ENCODE peak calls at places on chromosomes 2 and 18, in four cellular contexts. G is GM23338, W is K562, P is A549. L is an unnamed sample.

GRCh38 chr2:225041871-225042799 is at the start of gene DOCK10:
- DNase-seq in G (peak), W (no peak), P (peak), L (no peak)

GRCh38 chr2:241878007-241878970 is 8.8 kb downstream of the RTP5 start:
- DNase-seq in G (peak), W (peak), P (peak), L (peak)

GRCh38 chr2:149744845-149745244 is 157.3 kb upstream of the MMADHC start:
- DNase-seq in G (no peak), W (no peak), P (no peak), L (no peak)

GRCh38 chr2:171287606-171288005 is 126.9 kb upstream of the TLK1 start:
- DNase-seq in G (no peak), W (no peak), P (no peak), L (no peak)

GRCh38 chr2:101152195-101153076 is 1.3 kb upstream of the TBC1D8 start:
- DNase-seq in G (peak), W (no peak), P (peak), L (peak)

GRCh38 chr2:35114765-35115164 is 1240.8 kb upstream of the CRIM1 start:
- DNase-seq in G (peak), W (no peak), P (no peak), L (peak)

GRCh38 chr2:230054079-230054478 is 14.6 kb downstream of the SLC16A14 start:
- DNase-seq in G (no peak), W (no peak), P (no peak), L (no peak)

GRCh38 chr2:40228296-40228695 is 223.6 kb downstream of the SLC8A1 start:
- DNase-seq in G (no peak), W (no peak), P (no peak), L (no peak)

GRCh38 chr2:109244750-109245382 is 115.9 kb downstream of the SH3RF3 start:
- DNase-seq in G (no peak), W (no peak), P (no peak), L (no peak)

GRCh38 chr2:69168950-69169695 is 156.1 kb downstream of the ANTXR1 start:
- DNase-seq in G (no peak), W (no peak), P (no peak), L (no peak)

GRCh38 chr18:13292736-13293135 is 74.2 kb downstream of the LDLRAD4 start:
- DNase-seq in G (peak), W (no peak), P (no peak), L (no peak)

GRCh38 chr18:76913583-76913982 is 91.2 kb downstream of the ZNF236 start:
- DNase-seq in G (no peak), W (no peak), P (no peak), L (no peak)

GRCh38 chr2:85444629-85445028 is 26.1 kb downstream of the SH2D6 start:
- DNase-seq in G (no peak), W (no peak), P (no peak), L (no peak)

GRCh38 chr18:12777543-12777942 is 74.7 kb downstream of the PSMG2 start:
- DNase-seq in G (no peak), W (no peak), P (no peak), L (no peak)

GRCh38 chr18:69444221-69444620 is 43.5 kb downstream of the DOK6 start:
- DNase-seq in G (no peak), W (no peak), P (no peak), L (no peak)

GRCh38 chr2:173884403-173884802 is 80.8 kb downstream of the SP3 start:
- DNase-seq in G (peak), W (peak), P (no peak), L (peak)

GRCh38 chr18:55116855-55117254 is 157.6 kb upstream of the CCDC68 start:
- DNase-seq in G (no peak), W (no peak), P (no peak), L (no peak)

GRCh38 chr2:55809875-55810620 is 113.5 kb downstream of the EFEMP1 start:
- DNase-seq in G (peak), W (no peak), P (no peak), L (no peak)

GRCh38 chr2:15561574-15562344 is 625 bp upstream of the NBAS start:
- DNase-seq in G (peak), W (peak), P (peak), L (peak)

GRCh38 chr2:237858294-237859081 is 935 bp upstream of the RAMP1 start:
- DNase-seq in G (peak), W (peak), P (peak), L (peak)

GRCh38 chr2:218638372-218638771 is 21.1 kb downstream of the ZNF142 start:
- DNase-seq in G (no peak), W (no peak), P (no peak), L (no peak)

GRCh38 chr18:48138660-48139426 is 208.4 kb upstream of the SMAD2 start:
- DNase-seq in G (peak), W (no peak), P (no peak), L (no peak)

GRCh38 chr2:187995556-187995955 is 296.1 kb upstream of the GULP1 start:
- DNase-seq in G (peak), W (no peak), P (no peak), L (no peak)

GRCh38 chr2:108414256-108414876 is 34.6 kb upstream of the GCC2 start:
- DNase-seq in G (no peak), W (peak), P (no peak), L (peak)

GRCh38 chr2:158113896-158114295 is 12.2 kb downstream of the UPP2 start:
- DNase-seq in G (no peak), W (no peak), P (no peak), L (no peak)

GRCh38 chr18:59874166-59874565 is 25.6 kb upstream of the PMAIP1 start:
- DNase-seq in G (no peak), W (no peak), P (peak), L (peak)

GRCh38 chr2:24482256-24482971 is 8.6 kb upstream of the NCOA1 start:
- DNase-seq in G (no peak), W (no peak), P (no peak), L (no peak)

GRCh38 chr18:36340232-36340631 is 42.7 kb downstream of the FHOD3 start:
- DNase-seq in G (no peak), W (no peak), P (no peak), L (no peak)

GRCh38 chr2:229344151-229344551 is 73.1 kb upstream of the PID1 start:
- DNase-seq in G (no peak), W (no peak), P (no peak), L (no peak)

DNA sequence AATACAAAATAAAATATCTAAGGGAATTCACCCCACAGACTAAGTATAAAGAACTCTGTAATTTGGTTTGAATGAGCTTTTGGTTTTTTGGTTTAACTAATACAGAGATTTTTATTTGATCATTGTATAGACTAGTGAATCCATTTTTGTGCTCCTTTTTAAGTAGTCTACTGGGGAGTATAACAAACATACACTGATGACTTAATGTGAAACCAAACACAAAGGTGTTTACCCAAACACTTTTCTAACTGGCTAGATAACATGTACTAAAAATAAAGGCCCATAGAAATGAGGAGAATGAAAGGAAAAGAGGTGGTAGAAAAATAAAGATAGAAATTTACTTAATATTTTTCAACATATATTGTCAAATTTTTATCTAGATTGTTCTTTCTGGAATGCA is 146.0 kb downstream of the NRXN1 start:
- DNase-seq in G (no peak), W (no peak), P (no peak), L (no peak)
- TF ChIP-seq JUNB in G (no peak), W (no peak), P (no peak), L (no peak)

DNA sequence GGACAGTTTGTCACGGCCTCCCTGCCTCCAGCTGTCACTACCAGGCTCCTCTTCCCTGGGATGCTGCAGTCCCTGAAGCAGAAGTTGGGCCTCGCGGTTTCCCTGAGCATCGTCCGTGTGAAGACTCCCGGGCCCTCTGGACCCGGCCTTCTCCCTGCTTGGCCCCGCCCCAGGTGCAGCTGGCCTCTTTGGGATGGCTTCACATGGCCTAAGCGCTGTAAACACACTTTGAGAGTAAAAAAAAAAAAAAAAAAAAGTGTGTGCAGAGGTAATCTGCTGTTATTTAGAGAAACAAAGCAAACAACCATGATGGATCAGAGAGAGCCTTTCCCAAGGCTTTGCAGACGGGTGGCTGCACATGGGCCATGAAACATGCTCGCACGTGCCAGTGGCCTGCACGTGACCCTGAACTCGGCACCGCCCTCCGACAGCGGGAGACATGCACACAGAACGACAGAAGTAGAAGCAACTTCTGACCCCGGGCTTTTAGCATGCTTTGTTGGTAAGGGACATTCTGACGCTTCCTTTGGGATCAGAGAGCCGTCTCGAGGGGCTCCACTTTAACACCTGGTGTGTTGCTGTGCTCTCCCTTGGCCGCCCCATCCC is 112.4 kb downstream of the KCNF1 start:
- DNase-seq in G (no peak), W (no peak), P (no peak), L (peak)
- TF ChIP-seq JUNB in G (no peak), W (no peak), P (no peak), L (no peak)

DNA sequence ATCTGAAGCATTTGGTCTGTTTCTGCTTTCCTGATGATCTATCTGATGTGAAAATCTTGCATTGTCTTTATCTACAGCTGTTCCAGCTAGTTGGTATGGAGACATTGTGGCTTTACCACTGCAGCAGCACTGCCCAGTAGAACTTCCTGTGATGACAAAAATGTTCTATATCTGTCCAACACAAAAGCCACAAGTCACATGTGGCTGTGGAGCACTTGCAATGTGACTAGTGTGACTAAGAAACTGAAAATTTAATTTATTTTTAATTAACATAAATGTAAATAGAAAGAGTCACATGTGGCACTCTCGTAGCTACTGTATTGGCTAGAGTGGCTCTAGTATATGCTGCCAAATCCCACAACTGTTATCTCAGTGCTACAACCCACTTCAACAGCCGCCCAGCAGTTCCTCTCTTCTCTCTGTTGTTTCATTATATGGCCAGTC is 425.7 kb downstream of the SETBP1 start:
- DNase-seq in G (no peak), W (no peak), P (no peak), L (no peak)
- TF ChIP-seq JUNB in G (no peak), W (no peak), P (no peak), L (no peak)

DNA sequence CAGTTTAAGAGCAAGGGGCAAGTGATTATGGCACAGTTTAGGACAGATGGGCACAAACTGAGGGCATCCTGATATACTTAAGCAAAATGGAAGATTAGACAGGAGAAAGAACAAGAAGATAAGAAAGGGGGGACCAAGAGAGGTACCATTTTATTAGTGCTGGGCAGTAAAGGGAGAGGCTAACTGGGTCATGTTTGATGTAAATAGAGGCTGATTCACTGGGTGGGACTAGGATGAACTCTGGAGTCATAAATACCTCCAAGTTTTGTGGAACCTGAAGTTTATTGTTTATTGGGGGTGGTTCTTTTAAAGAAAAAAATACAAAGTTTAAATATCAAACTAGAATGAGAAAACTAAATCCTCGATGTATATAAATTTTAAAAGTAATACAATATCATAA is 1067.2 kb upstream of the GYPC start:
- DNase-seq in G (no peak), W (no peak), P (no peak), L (no peak)
- TF ChIP-seq JUNB in G (no peak), W (no peak), P (no peak), L (no peak)